ENCODE peak calls at places on chromosomes 12 and 14, in eight cellular contexts. N, U, G, J, Y, T, I and E are unnamed samples.

GRCh38 chr12:52433501-52434095 is 573 bp downstream of the KRT75 start:
- DNase-seq in N (no peak), U (no peak), G (no peak), J (peak), Y (no peak), T (no peak), I (no peak), E (no peak)

GRCh38 chr14:88323086-88323519 is at the start of gene KCNK10:
- DNase-seq in N (no peak), U (no peak), G (no peak), J (no peak), Y (no peak), T (no peak), I (no peak), E (peak)

GRCh38 chr12:91219919-91220318 is 37.3 kb upstream of the DCN start:
- DNase-seq in N (no peak), U (no peak), G (no peak), J (no peak), Y (no peak), T (no peak), I (no peak), E (no peak)

GRCh38 chr12:76186507-76186906 is 102.0 kb upstream of the NAP1L1 start:
- DNase-seq in N (no peak), U (no peak), G (no peak), J (no peak), Y (no peak), T (no peak), I (peak), E (no peak)

GRCh38 chr12:131346578-131347344 is 364.1 kb upstream of the SFSWAP start:
- DNase-seq in N (no peak), U (no peak), G (no peak), J (peak), Y (no peak), T (no peak), I (no peak), E (no peak)

GRCh38 chr12:105085537-105085936 is 1.3 kb upstream of the ALDH1L2 start:
- DNase-seq in N (no peak), U (no peak), G (no peak), J (no peak), Y (no peak), T (no peak), I (no peak), E (no peak)

GRCh38 chr14:93343266-93343665 is 3.7 kb upstream of the COX8C start:
- DNase-seq in N (no peak), U (no peak), G (no peak), J (no peak), Y (no peak), T (no peak), I (no peak), E (no peak)

GRCh38 chr12:75389706-75390105 is 1.2 kb upstream of the GLIPR1L2 start:
- DNase-seq in N (no peak), U (no peak), G (no peak), J (no peak), Y (no peak), T (no peak), I (no peak), E (no peak)

GRCh38 chr12:98856897-98857540 is 211.9 kb downstream of the APAF1 start:
- DNase-seq in N (no peak), U (no peak), G (no peak), J (no peak), Y (no peak), T (no peak), I (peak), E (no peak)

GRCh38 chr14:89915114-89915878 is 39.2 kb downstream of the EFCAB11 start:
- DNase-seq in N (peak), U (no peak), G (no peak), J (no peak), Y (peak), T (peak), I (peak), E (peak)

GRCh38 chr12:104573-105081 is 38.1 kb downstream of the IQSEC3 start:
- DNase-seq in N (no peak), U (no peak), G (no peak), J (no peak), Y (no peak), T (no peak), I (no peak), E (no peak)

GRCh38 chr12:98127336-98127679 is 388.1 kb upstream of the TMPO start:
- DNase-seq in N (no peak), U (no peak), G (no peak), J (no peak), Y (no peak), T (no peak), I (no peak), E (no peak)

GRCh38 chr14:30496852-30497251 is 62.1 kb upstream of the G2E3 start:
- DNase-seq in N (no peak), U (no peak), G (no peak), J (no peak), Y (no peak), T (no peak), I (no peak), E (no peak)

GRCh38 chr14:96304956-96305355 is 48.9 kb downstream of the BDKRB1 start:
- DNase-seq in N (no peak), U (no peak), G (no peak), J (no peak), Y (peak), T (no peak), I (no peak), E (no peak)

GRCh38 chr12:116313194-116313910 is 35.9 kb upstream of the MED13L start:
- DNase-seq in N (no peak), U (no peak), G (no peak), J (no peak), Y (no peak), T (no peak), I (no peak), E (no peak)

GRCh38 chr14:40417777-40418401 is 985.7 kb upstream of the FBXO33 start:
- DNase-seq in N (no peak), U (no peak), G (no peak), J (no peak), Y (peak), T (peak), I (no peak), E (no peak)

GRCh38 chr14:45673420-45673819 is 420.4 kb upstream of the MIS18BP1 start:
- DNase-seq in N (no peak), U (no peak), G (no peak), J (no peak), Y (no peak), T (no peak), I (no peak), E (no peak)

GRCh38 chr12:114265036-114265435 is 140.9 kb downstream of the TBX5 start:
- DNase-seq in N (no peak), U (no peak), G (no peak), J (no peak), Y (no peak), T (no peak), I (no peak), E (no peak)

GRCh38 chr12:98594050-98594853 is 766 bp downstream of the SLC25A3 start:
- DNase-seq in N (peak), U (no peak), G (no peak), J (peak), Y (peak), T (peak), I (no peak), E (no peak)

GRCh38 chr12:34605955-34606748 is 583.9 kb downstream of the ALG10 start:
- DNase-seq in N (no peak), U (no peak), G (no peak), J (peak), Y (no peak), T (no peak), I (no peak), E (no peak)

GRCh38 chr12:120006248-120006975 is 17.4 kb downstream of the BICDL1 start:
- DNase-seq in N (no peak), U (no peak), G (no peak), J (no peak), Y (no peak), T (no peak), I (no peak), E (no peak)

DNA sequence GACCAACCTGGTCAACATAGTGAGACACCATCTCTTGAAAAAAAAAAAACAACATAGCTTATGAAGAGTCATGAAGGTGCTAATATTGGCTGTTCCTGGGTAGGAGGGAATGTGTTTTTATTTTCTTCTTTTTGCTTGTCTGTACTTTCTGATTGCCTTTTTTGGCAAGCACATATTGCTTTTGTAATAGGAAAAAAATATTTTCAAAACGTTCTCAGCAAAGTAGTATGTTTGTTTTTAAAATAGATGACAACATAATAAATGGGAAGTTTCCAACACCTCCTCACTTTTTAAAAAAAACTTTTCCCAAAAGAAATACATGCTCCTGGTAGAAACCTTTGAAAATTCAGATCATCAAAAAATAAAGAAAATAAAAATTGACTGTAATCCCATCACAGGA is 20.9 kb downstream of the FOS start:
- DNase-seq in N (no peak), U (no peak), G (no peak), J (no peak), Y (no peak), T (no peak), I (no peak), E (no peak)
- H3K27ac ChIP-seq in N (peak), U (no peak), G (no peak), J (peak), Y (no peak), T (no peak), I (no peak), E (no peak)

GRCh38 chr12:113071063-113071426 is 14.5 kb downstream of the DTX1 start:
- DNase-seq in N (no peak), U (no peak), G (no peak), J (no peak), Y (no peak), T (no peak), I (no peak), E (no peak)

GRCh38 chr12:113070117-113070906 is 13.8 kb downstream of the DTX1 start:
- DNase-seq in N (no peak), U (no peak), G (no peak), J (no peak), Y (no peak), T (no peak), I (no peak), E (no peak)

GRCh38 chr12:113069751-113070116 is 13.2 kb downstream of the DTX1 start:
- DNase-seq in N (no peak), U (no peak), G (no peak), J (no peak), Y (no peak), T (no peak), I (no peak), E (no peak)

GRCh38 chr12:113072136-113072535 is 15.6 kb downstream of the DTX1 start:
- DNase-seq in N (no peak), U (no peak), G (no peak), J (no peak), Y (no peak), T (no peak), I (no peak), E (no peak)

GRCh38 chr12:113071427-113072112 is 15.0 kb downstream of the DTX1 start:
- DNase-seq in N (no peak), U (no peak), G (no peak), J (no peak), Y (no peak), T (peak), I (no peak), E (no peak)
- H3K27ac ChIP-seq in N (peak), U (peak), G (no peak), J (peak), Y (no peak), T (peak), I (no peak), E (no peak)

GRCh38 chr12:19992311-19992710 is 376.0 kb upstream of the PDE3A start:
- DNase-seq in N (no peak), U (no peak), G (no peak), J (no peak), Y (no peak), T (no peak), I (no peak), E (no peak)

GRCh38 chr12:19988457-19988856 is 379.9 kb upstream of the PDE3A start:
- DNase-seq in N (no peak), U (no peak), G (no peak), J (no peak), Y (no peak), T (no peak), I (no peak), E (no peak)

DNA sequence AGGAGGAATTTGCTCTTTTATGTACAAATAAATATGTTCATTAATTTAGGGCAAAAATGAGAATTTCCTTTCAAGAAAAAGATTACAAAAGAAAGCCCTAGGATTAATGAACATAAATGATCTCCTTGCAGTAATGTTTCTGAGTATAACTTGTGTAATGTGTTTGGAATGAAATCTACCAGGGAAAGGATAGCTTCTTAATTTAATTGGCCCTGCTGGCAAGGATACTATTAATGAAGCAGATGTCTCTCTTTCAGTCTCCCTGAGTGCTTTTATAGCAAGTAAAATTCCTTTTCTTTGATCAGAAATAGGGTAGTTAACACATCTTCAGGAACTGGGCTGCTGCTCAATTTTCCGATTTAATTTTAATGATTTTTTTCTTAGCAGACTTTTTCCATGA is 379.4 kb upstream of the PDE3A start:
- DNase-seq in N (no peak), U (no peak), G (no peak), J (no peak), Y (no peak), T (no peak), I (no peak), E (no peak)
- H3K27ac ChIP-seq in N (no peak), U (no peak), G (no peak), J (no peak), Y (no peak), T (no peak), I (no peak), E (no peak)

GRCh38 chr12:26297386-26298070 is 102.2 kb downstream of the SSPN start:
- DNase-seq in N (no peak), U (no peak), G (no peak), J (no peak), Y (no peak), T (no peak), I (no peak), E (no peak)

GRCh38 chr12:26303418-26303817 is 108.0 kb downstream of the SSPN start:
- DNase-seq in N (no peak), U (no peak), G (no peak), J (no peak), Y (no peak), T (no peak), I (no peak), E (no peak)

GRCh38 chr12:26295001-26295400 is 99.6 kb downstream of the SSPN start:
- DNase-seq in N (no peak), U (no peak), G (no peak), J (no peak), Y (no peak), T (no peak), I (no peak), E (no peak)

GRCh38 chr12:26304273-26304672 is 108.9 kb downstream of the SSPN start:
- DNase-seq in N (no peak), U (no peak), G (no peak), J (no peak), Y (no peak), T (no peak), I (no peak), E (no peak)

GRCh38 chr12:26298785-26299621 is 103.6 kb downstream of the SSPN start:
- DNase-seq in N (no peak), U (no peak), G (no peak), J (no peak), Y (peak), T (no peak), I (peak), E (no peak)
- H3K27ac ChIP-seq in N (peak), U (no peak), G (peak), J (peak), Y (peak), T (no peak), I (peak), E (no peak)